ENCODE peak calls at places on chromosomes 2 and 18, in nine cellular contexts. Y is hepatocyte, L is GM23338, F is cardiac muscle cell, O is ovary, B is fibroblast of lung, J is thoracic aorta, S is AG10803, I is AG09309. V is an unnamed sample.

GRCh38 chr2:24452499-24452878 is 38.6 kb upstream of the NCOA1 start:
- DNase-seq in Y (no peak), L (no peak), F (no peak), O (no peak), B (no peak), J (no peak), S (peak), I (no peak), V (no peak)

GRCh38 chr2:31526946-31527345 is 53.8 kb downstream of the SRD5A2 start:
- DNase-seq in Y (peak), L (no peak), F (no peak), O (no peak), B (no peak), J (no peak), S (peak), I (peak), V (no peak)

GRCh38 chr18:32271649-32272324 is 81.9 kb downstream of the MEP1B start:
- DNase-seq in Y (peak), L (peak), F (peak), O (peak), B (peak), J (no peak), S (peak), I (peak), V (peak)

GRCh38 chr2:70133521-70134348 is 46.5 kb downstream of the PCBP1 start:
- DNase-seq in Y (no peak), L (no peak), F (no peak), O (no peak), B (no peak), J (no peak), S (no peak), I (no peak), V (peak)

GRCh38 chr2:197878792-197879191 is 74.4 kb downstream of the PLCL1 start:
- DNase-seq in Y (no peak), L (peak), F (no peak), O (no peak), B (no peak), J (no peak), S (peak), I (no peak), V (peak)

GRCh38 chr2:150555957-150556356 is 68.5 kb upstream of the RND3 start:
- DNase-seq in Y (no peak), L (no peak), F (no peak), O (no peak), B (no peak), J (no peak), S (peak), I (no peak), V (no peak)

GRCh38 chr2:14967739-14968138 is 335.2 kb downstream of the LRATD1 start:
- DNase-seq in Y (no peak), L (peak), F (no peak), O (no peak), B (no peak), J (no peak), S (no peak), I (no peak), V (no peak)

GRCh38 chr2:150211164-150211631 is 276.3 kb downstream of the RND3 start:
- DNase-seq in Y (no peak), L (no peak), F (no peak), O (no peak), B (peak), J (no peak), S (peak), I (peak), V (peak)

GRCh38 chr2:127953849-127954248 is 68.1 kb upstream of the AMMECR1L start:
- DNase-seq in Y (no peak), L (no peak), F (no peak), O (no peak), B (peak), J (no peak), S (peak), I (no peak), V (no peak)

GRCh38 chr2:223860809-223861738 is 23.7 kb upstream of the AP1S3 start:
- DNase-seq in Y (peak), L (no peak), F (no peak), O (no peak), B (peak), J (no peak), S (peak), I (peak), V (peak)

GRCh38 chr18:9901377-9901776 is 12.4 kb upstream of the VAPA start:
- DNase-seq in Y (no peak), L (no peak), F (no peak), O (peak), B (no peak), J (no peak), S (no peak), I (no peak), V (peak)

GRCh38 chr18:74241970-74242369 is 49.8 kb downstream of the CYB5A start:
- DNase-seq in Y (no peak), L (no peak), F (no peak), O (no peak), B (no peak), J (no peak), S (no peak), I (no peak), V (no peak)

GRCh38 chr2:71333619-71334018 is 2.0 kb downstream of the ZNF638 start:
- DNase-seq in Y (no peak), L (no peak), F (no peak), O (no peak), B (no peak), J (no peak), S (no peak), I (no peak), V (no peak)

GRCh38 chr2:143177081-143177786 is 48.0 kb downstream of the ARHGAP15 start:
- DNase-seq in Y (no peak), L (no peak), F (no peak), O (no peak), B (peak), J (no peak), S (no peak), I (no peak), V (peak)

GRCh38 chr18:80112623-80113248 is 3.7 kb downstream of the ADNP2 start:
- DNase-seq in Y (no peak), L (no peak), F (peak), O (no peak), B (no peak), J (no peak), S (no peak), I (no peak), V (peak)

GRCh38 chr2:171320208-171320621 is 113.6 kb downstream of the METTL8 start:
- DNase-seq in Y (no peak), L (no peak), F (no peak), O (no peak), B (no peak), J (no peak), S (no peak), I (no peak), V (no peak)

GRCh38 chr2:120536141-120536540 is 190.2 kb downstream of the INHBB start:
- DNase-seq in Y (no peak), L (no peak), F (no peak), O (no peak), B (no peak), J (no peak), S (no peak), I (no peak), V (no peak)

GRCh38 chr18:12159446-12159845 is 65.8 kb downstream of the ANKRD62 start:
- DNase-seq in Y (peak), L (no peak), F (no peak), O (no peak), B (no peak), J (no peak), S (peak), I (peak), V (peak)

GRCh38 chr2:81835318-81836000 is 1530.9 kb upstream of the LRRTM1 start:
- DNase-seq in Y (no peak), L (no peak), F (no peak), O (no peak), B (peak), J (no peak), S (no peak), I (no peak), V (peak)

GRCh38 chr2:10863837-10864236 is 47.9 kb upstream of the KCNF1 start:
- DNase-seq in Y (no peak), L (no peak), F (no peak), O (no peak), B (peak), J (no peak), S (no peak), I (no peak), V (no peak)

GRCh38 chr2:105858868-105859693 is 114.4 kb downstream of the NCK2 start:
- DNase-seq in Y (no peak), L (no peak), F (no peak), O (no peak), B (no peak), J (no peak), S (no peak), I (no peak), V (no peak)

GRCh38 chr2:149049142-149049541 is 10.6 kb downstream of the LYPD6B start:
- DNase-seq in Y (no peak), L (no peak), F (no peak), O (no peak), B (peak), J (no peak), S (peak), I (peak), V (no peak)

GRCh38 chr2:217942731-217943335 is 60.0 kb downstream of the TNS1 start:
- DNase-seq in Y (no peak), L (no peak), F (no peak), O (no peak), B (no peak), J (no peak), S (no peak), I (no peak), V (no peak)

GRCh38 chr2:236663267-236663666 is 93.6 kb downstream of the ACKR3 start:
- DNase-seq in Y (peak), L (no peak), F (no peak), O (peak), B (peak), J (no peak), S (peak), I (no peak), V (no peak)

GRCh38 chr18:67300498-67300897 is 216.0 kb downstream of the DSEL start:
- DNase-seq in Y (no peak), L (peak), F (no peak), O (no peak), B (no peak), J (no peak), S (no peak), I (no peak), V (no peak)

GRCh38 chr2:174334781-174335604 is at the start of gene SP9:
- DNase-seq in Y (peak), L (peak), F (peak), O (no peak), B (peak), J (no peak), S (peak), I (peak), V (no peak)

GRCh38 chr2:174333017-174333501 is 1.7 kb upstream of the SP9 start:
- DNase-seq in Y (no peak), L (no peak), F (no peak), O (no peak), B (no peak), J (no peak), S (no peak), I (no peak), V (no peak)

GRCh38 chr2:174334278-174334715 is 457 bp upstream of the SP9 start:
- DNase-seq in Y (no peak), L (peak), F (no peak), O (no peak), B (no peak), J (no peak), S (peak), I (peak), V (no peak)

GRCh38 chr2:174332607-174333001 is 2.1 kb upstream of the SP9 start:
- DNase-seq in Y (no peak), L (peak), F (no peak), O (no peak), B (no peak), J (no peak), S (no peak), I (no peak), V (no peak)

GRCh38 chr2:174333502-174334277 is 1.1 kb upstream of the SP9 start:
- DNase-seq in Y (no peak), L (peak), F (no peak), O (no peak), B (no peak), J (no peak), S (no peak), I (no peak), V (no peak)
- H3K4me3 ChIP-seq in Y (no peak), L (peak), F (no peak), O (no peak), B (no peak), J (no peak), S (peak), I (peak), V (no peak)

GRCh38 chr2:239507576-239508258 is 106.9 kb upstream of the HDAC4 start:
- DNase-seq in Y (no peak), L (no peak), F (no peak), O (no peak), B (no peak), J (no peak), S (no peak), I (no peak), V (no peak)
- H3K4me3 ChIP-seq in Y (no peak), L (no peak), F (no peak), O (no peak), B (no peak), J (no peak), S (no peak), I (no peak), V (no peak)

DNA sequence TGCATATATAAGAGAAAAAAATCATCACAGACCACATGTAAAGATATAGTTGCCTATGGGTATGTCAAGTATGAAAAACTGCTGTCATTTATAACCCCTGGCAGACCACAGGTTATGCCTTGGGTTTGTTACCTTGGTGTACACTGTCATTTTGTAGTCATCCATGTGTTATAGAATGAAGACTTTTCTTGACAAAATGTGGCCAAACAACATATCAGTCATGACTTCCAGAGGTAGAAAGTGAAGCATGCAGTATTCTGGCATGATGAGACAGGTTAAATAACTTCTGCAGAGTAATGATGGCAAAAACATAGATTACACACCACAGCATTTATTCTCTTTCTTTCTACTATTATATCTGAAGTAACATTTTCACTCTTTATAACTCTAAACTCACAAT is 74.9 kb upstream of the NEUROD1 start:
- DNase-seq in Y (no peak), L (no peak), F (no peak), O (no peak), B (no peak), J (no peak), S (no peak), I (no peak), V (no peak)
- H3K4me3 ChIP-seq in Y (no peak), L (no peak), F (no peak), O (no peak), B (no peak), J (no peak), S (no peak), I (no peak), V (no peak)

GRCh38 chr2:219629976-219630695 is 2.7 kb downstream of the SLC4A3 start:
- DNase-seq in Y (no peak), L (no peak), F (no peak), O (peak), B (no peak), J (no peak), S (no peak), I (no peak), V (no peak)

GRCh38 chr2:219626540-219626939 is 890 bp upstream of the SLC4A3 start:
- DNase-seq in Y (no peak), L (no peak), F (no peak), O (peak), B (no peak), J (no peak), S (no peak), I (no peak), V (no peak)

GRCh38 chr2:219627105-219628100 is at the start of gene SLC4A3:
- DNase-seq in Y (peak), L (peak), F (peak), O (peak), B (no peak), J (no peak), S (peak), I (no peak), V (peak)

GRCh38 chr2:219628986-219629901 is 1.8 kb downstream of the SLC4A3 start:
- DNase-seq in Y (no peak), L (no peak), F (no peak), O (peak), B (no peak), J (no peak), S (no peak), I (no peak), V (no peak)

GRCh38 chr2:219628235-219628985 is 980 bp downstream of the SLC4A3 start:
- DNase-seq in Y (no peak), L (no peak), F (no peak), O (peak), B (no peak), J (no peak), S (no peak), I (no peak), V (no peak)
- H3K4me3 ChIP-seq in Y (peak), L (peak), F (peak), O (peak), B (peak), J (peak), S (peak), I (peak), V (peak)

GRCh38 chr2:75174981-75175380 is 24.3 kb downstream of the TACR1 start:
- DNase-seq in Y (no peak), L (no peak), F (no peak), O (no peak), B (no peak), J (no peak), S (peak), I (no peak), V (no peak)
- H3K4me3 ChIP-seq in Y (no peak), L (peak), F (no peak), O (no peak), B (no peak), J (no peak), S (no peak), I (no peak), V (no peak)

DNA sequence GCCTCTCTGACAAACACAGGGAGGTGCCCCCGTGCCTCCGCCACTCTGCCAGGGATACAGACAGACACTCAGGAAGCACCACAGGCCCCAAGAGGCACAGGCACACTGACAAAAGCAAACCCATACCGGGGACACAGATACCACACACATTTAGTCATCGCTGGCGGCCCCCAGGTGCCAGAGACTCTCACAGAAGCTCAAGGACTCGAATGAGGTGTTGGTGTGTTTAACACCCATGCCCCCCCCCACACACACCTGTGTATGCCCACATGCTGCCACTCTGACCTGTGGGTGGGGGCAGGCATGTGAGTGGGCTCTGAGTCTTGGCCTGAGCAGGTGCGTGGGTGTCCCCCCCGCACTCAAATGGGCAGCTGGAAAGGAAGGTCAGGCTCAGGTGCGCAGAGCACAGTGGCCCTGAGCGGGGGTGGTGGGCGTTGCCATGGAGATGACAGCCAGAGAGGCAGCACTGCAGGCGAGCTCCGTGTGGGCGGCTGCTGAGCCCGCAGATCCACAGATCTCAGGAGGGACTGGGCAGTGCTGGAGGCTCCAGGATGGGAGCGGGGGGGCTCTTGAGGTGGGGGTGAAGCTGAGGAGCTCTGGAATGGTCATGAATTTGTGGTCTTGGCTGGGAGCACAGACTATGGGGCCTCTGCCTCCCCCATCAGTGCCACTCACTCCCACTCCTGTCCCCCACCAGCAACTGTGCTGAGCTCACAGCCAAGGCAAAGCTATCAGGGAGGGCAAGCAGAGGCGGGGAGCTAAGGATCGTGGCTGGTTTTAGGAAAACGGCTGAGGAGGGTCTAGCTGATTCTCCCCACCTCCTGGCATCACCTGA is 73.9 kb upstream of the TAF1B start:
- DNase-seq in Y (peak), L (peak), F (no peak), O (no peak), B (no peak), J (no peak), S (no peak), I (no peak), V (no peak)
- H3K4me3 ChIP-seq in Y (no peak), L (no peak), F (no peak), O (no peak), B (no peak), J (no peak), S (no peak), I (no peak), V (no peak)

DNA sequence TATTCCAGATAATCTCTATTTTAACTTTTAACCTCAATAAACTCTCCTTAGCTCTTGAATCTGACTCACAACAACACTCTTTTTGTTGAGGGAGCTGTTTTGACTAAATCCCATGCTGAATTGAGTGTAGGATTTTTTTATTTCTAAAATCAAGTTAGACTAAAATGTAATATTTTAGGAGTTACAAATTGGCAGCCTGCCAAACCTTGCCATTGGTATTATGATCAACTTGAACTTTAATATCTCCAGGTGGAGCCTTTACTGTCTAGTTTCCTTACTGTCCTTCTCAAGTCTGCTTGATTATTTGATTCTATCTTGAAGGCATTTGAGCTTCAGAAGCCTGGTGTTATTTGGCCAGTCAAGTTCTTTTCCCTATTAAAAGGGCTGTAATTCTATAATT is 8.7 kb downstream of the PIKFYVE start:
- DNase-seq in Y (no peak), L (no peak), F (no peak), O (no peak), B (no peak), J (no peak), S (no peak), I (no peak), V (no peak)
- H3K4me3 ChIP-seq in Y (no peak), L (no peak), F (no peak), O (no peak), B (no peak), J (no peak), S (no peak), I (no peak), V (no peak)

V was measured in cardiac fibroblast.